ENCODE peak calls at places on chromosomes 16 and 17, in ten cellular contexts. One of them, this sample, is unnamed.

GRCh38 chr16:2919511-2920255 is 8.0 kb downstream of the FLYWCH1 start:
- DNase-seq in upper lobe of left lung: no peak
- DNase-seq in tibial nerve: no peak
- DNase-seq in A673: peak; percentile 81
- DNase-seq in heart right ventricle: no peak
- DNase-seq in GM23248: peak; percentile 76
- DNase-seq in tibial artery: peak; percentile 65
- DNase-seq in K562: peak; percentile 61
- DNase-seq in colonic mucosa: peak; percentile 69
- DNase-seq in ovary: peak; percentile 69
- DNase-seq in this sample: peak; percentile 37

GRCh38 chr16:85381738-85382592 is 231.2 kb upstream of the GSE1 start:
- DNase-seq in ovary: no peak
- DNase-seq in K562: peak; percentile 97
- DNase-seq in tibial nerve: no peak
- DNase-seq in colonic mucosa: no peak
- DNase-seq in upper lobe of left lung: peak; percentile 79
- DNase-seq in GM23248: peak; percentile 44
- DNase-seq in heart right ventricle: peak; percentile 30
- DNase-seq in A673: no peak
- DNase-seq in tibial artery: no peak
- DNase-seq in this sample: no peak

GRCh38 chr16:11681526-11681925 is 13.3 kb downstream of the SNN start:
- DNase-seq in tibial artery: no peak
- DNase-seq in GM23248: no peak
- DNase-seq in K562: no peak
- DNase-seq in tibial nerve: no peak
- DNase-seq in A673: no peak
- DNase-seq in colonic mucosa: no peak
- DNase-seq in upper lobe of left lung: no peak
- DNase-seq in heart right ventricle: no peak
- DNase-seq in ovary: no peak
- DNase-seq in this sample: no peak

GRCh38 chr16:84818989-84819643 is 669 bp upstream of the CRISPLD2 start:
- DNase-seq in ovary: no peak
- DNase-seq in upper lobe of left lung: no peak
- DNase-seq in tibial nerve: no peak
- DNase-seq in K562: no peak
- DNase-seq in tibial artery: no peak
- DNase-seq in GM23248: no peak
- DNase-seq in colonic mucosa: no peak
- DNase-seq in heart right ventricle: no peak
- DNase-seq in A673: no peak
- DNase-seq in this sample: no peak

GRCh38 chr16:70691223-70692129 is 5.6 kb upstream of the MTSS2 start:
- DNase-seq in colonic mucosa: peak; percentile 58
- DNase-seq in GM23248: peak; percentile 100
- DNase-seq in K562: no peak
- DNase-seq in upper lobe of left lung: peak; percentile 73
- DNase-seq in ovary: peak; percentile 73
- DNase-seq in heart right ventricle: peak; percentile 76
- DNase-seq in A673: peak; percentile 80
- DNase-seq in tibial nerve: peak; percentile 70
- DNase-seq in tibial artery: peak; percentile 93
- DNase-seq in this sample: no peak

GRCh38 chr17:4950075-4950756 is 703 bp upstream of the ENO3 start:
- DNase-seq in GM23248: peak; percentile 73
- DNase-seq in upper lobe of left lung: peak; percentile 93
- DNase-seq in heart right ventricle: peak; percentile 82
- DNase-seq in A673: no peak
- DNase-seq in tibial artery: peak; percentile 48
- DNase-seq in ovary: peak; percentile 74
- DNase-seq in tibial nerve: peak; percentile 49
- DNase-seq in K562: peak; percentile 55
- DNase-seq in colonic mucosa: peak; percentile 80
- DNase-seq in this sample: no peak

GRCh38 chr17:13182450-13182849 is 164.6 kb upstream of the ELAC2 start:
- DNase-seq in upper lobe of left lung: no peak
- DNase-seq in tibial artery: no peak
- DNase-seq in ovary: no peak
- DNase-seq in GM23248: no peak
- DNase-seq in K562: no peak
- DNase-seq in A673: no peak
- DNase-seq in tibial nerve: no peak
- DNase-seq in colonic mucosa: peak; percentile 48
- DNase-seq in heart right ventricle: no peak
- DNase-seq in this sample: no peak

GRCh38 chr16:19737306-19737975 is 19.4 kb downstream of the IQCK start:
- DNase-seq in ovary: no peak
- DNase-seq in upper lobe of left lung: no peak
- DNase-seq in colonic mucosa: no peak
- DNase-seq in tibial nerve: no peak
- DNase-seq in K562: no peak
- DNase-seq in tibial artery: peak; percentile 24
- DNase-seq in GM23248: no peak
- DNase-seq in heart right ventricle: no peak
- DNase-seq in A673: no peak
- DNase-seq in this sample: no peak

GRCh38 chr16:21158208-21159110 is at the start of gene LDAF1:
- DNase-seq in heart right ventricle: peak; percentile 88
- DNase-seq in ovary: peak; percentile 85
- DNase-seq in A673: peak; percentile 88
- DNase-seq in colonic mucosa: peak; percentile 93
- DNase-seq in tibial nerve: peak; percentile 66
- DNase-seq in upper lobe of left lung: peak; percentile 97
- DNase-seq in tibial artery: peak; percentile 88
- DNase-seq in K562: peak; percentile 92
- DNase-seq in GM23248: peak; percentile 95
- DNase-seq in this sample: peak; percentile 34

GRCh38 chr16:12672986-12673385 is 130.7 kb downstream of the CPPED1 start:
- DNase-seq in upper lobe of left lung: no peak
- DNase-seq in GM23248: no peak
- DNase-seq in K562: no peak
- DNase-seq in colonic mucosa: no peak
- DNase-seq in ovary: no peak
- DNase-seq in tibial nerve: no peak
- DNase-seq in heart right ventricle: no peak
- DNase-seq in A673: no peak
- DNase-seq in tibial artery: no peak
- DNase-seq in this sample: no peak

GRCh38 chr17:82269882-82270500 is 3.5 kb downstream of the CSNK1D start:
- DNase-seq in heart right ventricle: no peak
- DNase-seq in A673: no peak
- DNase-seq in tibial artery: no peak
- DNase-seq in ovary: no peak
- DNase-seq in GM23248: no peak
- DNase-seq in colonic mucosa: no peak
- DNase-seq in K562: no peak
- DNase-seq in upper lobe of left lung: no peak
- DNase-seq in tibial nerve: no peak
- DNase-seq in this sample: no peak

GRCh38 chr17:82270651-82271050 is 2.8 kb downstream of the CSNK1D start:
- DNase-seq in GM23248: no peak
- DNase-seq in ovary: no peak
- DNase-seq in heart right ventricle: no peak
- DNase-seq in colonic mucosa: no peak
- DNase-seq in A673: no peak
- DNase-seq in upper lobe of left lung: no peak
- DNase-seq in K562: no peak
- DNase-seq in tibial artery: no peak
- DNase-seq in tibial nerve: no peak
- DNase-seq in this sample: no peak

GRCh38 chr17:82269138-82269881 is 4.2 kb downstream of the CSNK1D start:
- DNase-seq in tibial nerve: no peak
- DNase-seq in ovary: no peak
- DNase-seq in K562: no peak
- DNase-seq in A673: no peak
- DNase-seq in colonic mucosa: peak; percentile 80
- DNase-seq in tibial artery: no peak
- DNase-seq in GM23248: no peak
- DNase-seq in heart right ventricle: no peak
- DNase-seq in upper lobe of left lung: no peak
- DNase-seq in this sample: no peak

GRCh38 chr17:82266142-82266541 is 7.4 kb downstream of the CSNK1D start:
- DNase-seq in colonic mucosa: no peak
- DNase-seq in GM23248: no peak
- DNase-seq in K562: no peak
- DNase-seq in A673: no peak
- DNase-seq in tibial nerve: no peak
- DNase-seq in tibial artery: no peak
- DNase-seq in heart right ventricle: no peak
- DNase-seq in ovary: no peak
- DNase-seq in upper lobe of left lung: no peak
- DNase-seq in this sample: no peak

DNA sequence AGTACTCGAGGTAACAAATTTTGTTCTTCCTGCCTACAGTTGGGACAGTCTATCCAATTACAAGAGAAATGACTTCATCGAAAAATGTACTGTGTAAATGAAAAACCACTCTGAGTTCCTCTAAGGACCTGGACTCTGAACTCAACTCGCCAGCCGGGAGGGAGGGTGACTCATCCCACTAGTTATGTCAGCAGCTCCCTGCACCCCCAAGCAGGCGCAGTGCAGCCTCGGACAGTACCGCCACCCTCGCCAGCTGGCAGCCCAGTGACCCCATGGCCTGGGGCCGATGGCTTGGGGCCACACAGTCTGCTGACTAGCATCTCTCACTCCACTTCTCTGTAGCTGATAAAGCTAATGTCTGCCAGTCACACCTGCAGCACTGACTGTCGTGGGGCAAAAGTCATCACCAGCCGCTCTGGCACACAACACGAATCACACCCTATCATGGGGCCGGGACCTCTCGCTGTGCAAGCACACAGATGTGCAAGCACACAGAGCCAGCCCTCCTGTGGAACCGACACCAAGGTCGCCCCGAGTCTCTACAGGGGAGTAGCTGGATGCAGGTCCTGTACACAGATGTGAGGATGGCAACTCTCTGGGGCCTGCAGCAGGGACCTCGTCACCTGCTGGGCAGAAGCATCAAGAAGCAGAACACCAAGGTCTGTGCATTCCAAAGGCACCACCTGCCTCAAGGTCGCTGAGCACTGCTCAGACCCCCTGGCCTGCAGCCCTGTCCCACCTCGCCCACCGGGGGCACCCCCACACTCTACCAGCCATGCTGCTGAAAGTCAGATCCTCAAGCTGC is 5.7 kb downstream of the CSNK1D start:
- DNase-seq in GM23248: peak; percentile 98
- DNase-seq in colonic mucosa: peak; percentile 94
- DNase-seq in heart right ventricle: peak; percentile 91
- DNase-seq in tibial nerve: peak; percentile 88
- DNase-seq in K562: peak; percentile 69
- DNase-seq in tibial artery: peak; percentile 96
- DNase-seq in ovary: peak; percentile 81
- DNase-seq in upper lobe of left lung: peak; percentile 93
- DNase-seq in A673: no peak
- DNase-seq in this sample: no peak
- H3K4me3 ChIP-seq in GM23248: peak overlapping the region; percentile 71
- H3K4me3 ChIP-seq in colonic mucosa: no peak overlapping the region
- H3K4me3 ChIP-seq in heart right ventricle: peak overlapping the region; percentile 16
- H3K4me3 ChIP-seq in tibial nerve: no peak overlapping the region
- H3K4me3 ChIP-seq in K562: no peak overlapping the region
- H3K4me3 ChIP-seq in tibial artery: no peak overlapping the region
- H3K4me3 ChIP-seq in ovary: peak overlapping the region; percentile 22
- H3K4me3 ChIP-seq in upper lobe of left lung: no peak overlapping the region
- H3K4me3 ChIP-seq in A673: no peak overlapping the region
- H3K4me3 ChIP-seq in this sample: no peak overlapping the region

GRCh38 chr17:82981141-82981540 is 98.3 kb upstream of the METRNL start:
- DNase-seq in tibial nerve: no peak
- DNase-seq in tibial artery: no peak
- DNase-seq in heart right ventricle: no peak
- DNase-seq in ovary: no peak
- DNase-seq in K562: no peak
- DNase-seq in GM23248: no peak
- DNase-seq in upper lobe of left lung: peak; percentile 45
- DNase-seq in A673: no peak
- DNase-seq in colonic mucosa: no peak
- DNase-seq in this sample: no peak
- H3K4me1 ChIP-seq in tibial nerve: peaks cover 5% of the 10 kb centered on the region
- H3K4me1 ChIP-seq in tibial artery: no peaks in the 10 kb centered on the region
- H3K4me1 ChIP-seq in heart right ventricle: no peaks in the 10 kb centered on the region
- H3K4me1 ChIP-seq in ovary: no peaks in the 10 kb centered on the region
- H3K4me1 ChIP-seq in K562: no peaks in the 10 kb centered on the region
- H3K4me1 ChIP-seq in GM23248: no peaks in the 10 kb centered on the region
- H3K4me1 ChIP-seq in upper lobe of left lung: peaks cover 4% of the 10 kb centered on the region
- H3K4me1 ChIP-seq in A673: no peaks in the 10 kb centered on the region
- H3K4me1 ChIP-seq in colonic mucosa: no peaks in the 10 kb centered on the region
- H3K4me1 ChIP-seq in this sample: peaks cover 33% of the 10 kb centered on the region

GRCh38 chr17:45747907-45748306 is 36.2 kb upstream of the CRHR1 start:
- DNase-seq in tibial nerve: no peak
- DNase-seq in upper lobe of left lung: no peak
- DNase-seq in tibial artery: no peak
- DNase-seq in ovary: no peak
- DNase-seq in heart right ventricle: no peak
- DNase-seq in A673: no peak
- DNase-seq in GM23248: no peak
- DNase-seq in K562: no peak
- DNase-seq in colonic mucosa: no peak
- DNase-seq in this sample: no peak
- H3K27me3 ChIP-seq in tibial nerve: peaks cover 51% of the 10 kb centered on the region
- H3K27me3 ChIP-seq in upper lobe of left lung: no peaks in the 10 kb centered on the region
- H3K27me3 ChIP-seq in tibial artery: peaks cover 77% of the 10 kb centered on the region
- H3K27me3 ChIP-seq in ovary: no peaks in the 10 kb centered on the region
- H3K27me3 ChIP-seq in heart right ventricle: peaks cover 20% of the 10 kb centered on the region
- H3K27me3 ChIP-seq in A673: peaks cover 10% of the 10 kb centered on the region
- H3K27me3 ChIP-seq in GM23248: peaks cover 25% of the 10 kb centered on the region
- H3K27me3 ChIP-seq in K562: peaks cover 60% of the 10 kb centered on the region
- H3K27me3 ChIP-seq in colonic mucosa: peaks cover 3% of the 10 kb centered on the region
- H3K27me3 ChIP-seq in this sample: no peaks in the 10 kb centered on the region

GRCh38 chr16:81744385-81744784 is 34.7 kb upstream of the PLCG2 start:
- DNase-seq in tibial nerve: no peak
- DNase-seq in K562: no peak
- DNase-seq in ovary: no peak
- DNase-seq in A673: no peak
- DNase-seq in GM23248: no peak
- DNase-seq in colonic mucosa: no peak
- DNase-seq in upper lobe of left lung: no peak
- DNase-seq in tibial artery: no peak
- DNase-seq in heart right ventricle: no peak
- DNase-seq in this sample: no peak

GRCh38 chr16:81744911-81745310 is 34.2 kb upstream of the PLCG2 start:
- DNase-seq in tibial nerve: no peak
- DNase-seq in A673: no peak
- DNase-seq in ovary: no peak
- DNase-seq in upper lobe of left lung: no peak
- DNase-seq in colonic mucosa: no peak
- DNase-seq in K562: no peak
- DNase-seq in heart right ventricle: no peak
- DNase-seq in tibial artery: no peak
- DNase-seq in GM23248: no peak
- DNase-seq in this sample: no peak

GRCh38 chr16:81745704-81746558 is 33.2 kb upstream of the PLCG2 start:
- DNase-seq in K562: peak; percentile 86
- DNase-seq in upper lobe of left lung: peak; percentile 89
- DNase-seq in tibial artery: peak; percentile 46
- DNase-seq in A673: peak; percentile 72
- DNase-seq in tibial nerve: no peak
- DNase-seq in ovary: peak; percentile 76
- DNase-seq in heart right ventricle: peak; percentile 71
- DNase-seq in colonic mucosa: peak; percentile 78
- DNase-seq in GM23248: peak; percentile 70
- DNase-seq in this sample: peak; percentile 52

GRCh38 chr16:81748476-81749198 is 30.5 kb upstream of the PLCG2 start:
- DNase-seq in colonic mucosa: no peak
- DNase-seq in K562: no peak
- DNase-seq in tibial nerve: no peak
- DNase-seq in heart right ventricle: no peak
- DNase-seq in GM23248: no peak
- DNase-seq in upper lobe of left lung: no peak
- DNase-seq in A673: no peak
- DNase-seq in tibial artery: no peak
- DNase-seq in ovary: no peak
- DNase-seq in this sample: no peak

GRCh38 chr16:81746566-81746965 is 32.5 kb upstream of the PLCG2 start:
- DNase-seq in tibial nerve: no peak
- DNase-seq in heart right ventricle: no peak
- DNase-seq in ovary: no peak
- DNase-seq in tibial artery: no peak
- DNase-seq in colonic mucosa: no peak
- DNase-seq in GM23248: no peak
- DNase-seq in A673: no peak
- DNase-seq in upper lobe of left lung: no peak
- DNase-seq in K562: no peak
- DNase-seq in this sample: no peak
- H3K4me3 ChIP-seq in tibial nerve: no peak overlapping the region
- H3K4me3 ChIP-seq in heart right ventricle: peak overlapping the region; percentile 52
- H3K4me3 ChIP-seq in ovary: peak overlapping the region; percentile 27
- H3K4me3 ChIP-seq in tibial artery: no peak overlapping the region
- H3K4me3 ChIP-seq in colonic mucosa: peak overlapping the region; percentile 23
- H3K4me3 ChIP-seq in GM23248: peak overlapping the region; percentile 71
- H3K4me3 ChIP-seq in A673: peak overlapping the region; percentile 26
- H3K4me3 ChIP-seq in upper lobe of left lung: peak overlapping the region; percentile 24
- H3K4me3 ChIP-seq in K562: peak overlapping the region; percentile 19
- H3K4me3 ChIP-seq in this sample: peak overlapping the region; percentile 40